ENCODE peak calls at places on chromosomes 5 and 9, in six cellular contexts. B is pancreas, Q is A549, M is tibial nerve, S is lower lobe of right lung, I is body of pancreas. U is an unnamed sample.

GRCh38 chr5:178389796-178390195 is 157.2 kb upstream of the PHYKPL start:
- DNase-seq in I (no peak), B (no peak), M (no peak), S (peak; percentile 38), Q (no peak), U (no peak)

GRCh38 chr9:19471737-19472648 is 63.2 kb downstream of the ACER2 start:
- DNase-seq in B (peak; percentile 54), Q (peak; percentile 79), I (peak; percentile 68), M (no peak), S (peak; percentile 55), U (no peak)

GRCh38 chr5:156522651-156523529 is 195.9 kb downstream of the SGCD start:
- DNase-seq in Q (no peak), B (no peak), I (no peak), S (no peak), M (no peak), U (no peak)

GRCh38 chr5:41527201-41527779 is 16.9 kb upstream of the PLCXD3 start:
- DNase-seq in I (no peak), B (peak; percentile 12), S (no peak), Q (no peak), M (no peak), U (peak; percentile 68)

GRCh38 chr5:104412649-104413240 is 850.2 kb upstream of the NUDT12 start:
- DNase-seq in M (no peak), B (peak; percentile 16), S (no peak), I (peak; percentile 27), Q (peak; percentile 0), U (no peak)

GRCh38 chr9:114282104-114282485 is 40.8 kb upstream of the ORM1 start:
- DNase-seq in Q (no peak), I (no peak), B (no peak), M (no peak), S (peak; percentile 34), U (peak; percentile 31)

GRCh38 chr5:169009171-169009570 is 291.8 kb downstream of the SLIT3 start:
- DNase-seq in I (no peak), M (no peak), S (no peak), Q (peak; percentile 49), B (no peak), U (no peak)

GRCh38 chr5:16540421-16540820 is 74.8 kb upstream of the ZNF622 start:
- DNase-seq in B (no peak), I (no peak), Q (no peak), M (no peak), S (no peak), U (no peak)

GRCh38 chr5:127785098-127785927 is 82.1 kb downstream of the CCDC192 start:
- DNase-seq in B (no peak), M (no peak), I (no peak), Q (no peak), S (no peak), U (no peak)

GRCh38 chr5:6636293-6636692 is 3.1 kb downstream of the SRD5A1 start:
- DNase-seq in Q (no peak), S (peak; percentile 58), B (no peak), M (no peak), I (peak; percentile 13), U (no peak)

GRCh38 chr5:75668988-75669760 is 48.1 kb downstream of the POC5 start:
- DNase-seq in S (no peak), I (peak; percentile 69), Q (peak; percentile 40), M (no peak), B (peak; percentile 49), U (no peak)

GRCh38 chr9:103802068-103802467 is 292.0 kb upstream of the SMC2 start:
- DNase-seq in I (no peak), B (no peak), Q (no peak), S (no peak), M (no peak), U (no peak)

GRCh38 chr9:1051286-1052118 is 1.3 kb downstream of the DMRT2 start:
- DNase-seq in M (peak; percentile 40), S (peak; percentile 64), B (peak; percentile 64), Q (peak; percentile 31), I (peak; percentile 77), U (no peak)

GRCh38 chr9:21684831-21685362 is 117.5 kb upstream of the MTAP start:
- DNase-seq in Q (peak; percentile 43), M (no peak), S (no peak), I (no peak), B (peak; percentile 41), U (peak; percentile 95)

GRCh38 chr9:108831496-108832178 is 24.1 kb downstream of the ACTL7B start:
- DNase-seq in I (no peak), B (no peak), S (no peak), Q (no peak), M (no peak), U (no peak)

GRCh38 chr9:114954986-114955623 is 24.7 kb upstream of the TNFSF8 start:
- DNase-seq in M (no peak), S (no peak), B (no peak), Q (no peak), I (no peak), U (no peak)

GRCh38 chr9:104087894-104088293 is 6.2 kb upstream of the SMC2 start:
- DNase-seq in S (no peak), B (no peak), I (no peak), Q (no peak), M (no peak), U (no peak)

GRCh38 chr9:90296539-90296938 is 346.1 kb downstream of the DIRAS2 start:
- DNase-seq in S (no peak), I (no peak), M (no peak), Q (no peak), B (no peak), U (no peak)

GRCh38 chr5:73759771-73760170 is 133.8 kb downstream of the ARHGEF28 start:
- DNase-seq in Q (no peak), M (no peak), B (no peak), S (no peak), I (peak; percentile 17), U (no peak)

DNA sequence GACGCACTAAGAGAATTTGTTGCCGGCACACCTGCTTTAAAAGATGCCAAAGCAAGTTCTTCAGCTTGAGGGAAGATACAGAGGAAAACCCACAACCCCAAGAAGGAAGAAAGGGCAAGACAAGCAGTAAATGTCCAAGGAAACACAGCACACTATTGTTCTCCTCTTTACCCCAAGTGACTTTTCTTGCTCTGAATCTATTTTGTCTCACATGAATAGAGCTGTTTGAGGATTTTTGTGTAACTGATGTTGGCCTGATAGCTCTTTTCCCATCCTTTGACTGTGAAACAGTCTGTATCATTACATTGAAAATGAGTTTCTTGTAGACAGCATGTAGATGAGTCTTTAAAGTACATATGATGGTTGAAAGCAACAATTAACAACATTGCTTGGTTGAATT is 16.9 kb upstream of the CEP72 start:
- DNase-seq in S (no peak), Q (no peak), I (no peak), M (no peak), B (no peak), U (peak; percentile 1)
- H3K4me1 ChIP-seq in S (no peaks in the 10 kb centered on the region), Q (no peaks in the 10 kb centered on the region), I (no peaks in the 10 kb centered on the region), M (no peaks in the 10 kb centered on the region), B (no peaks in the 10 kb centered on the region), U (no peaks in the 10 kb centered on the region)

DNA sequence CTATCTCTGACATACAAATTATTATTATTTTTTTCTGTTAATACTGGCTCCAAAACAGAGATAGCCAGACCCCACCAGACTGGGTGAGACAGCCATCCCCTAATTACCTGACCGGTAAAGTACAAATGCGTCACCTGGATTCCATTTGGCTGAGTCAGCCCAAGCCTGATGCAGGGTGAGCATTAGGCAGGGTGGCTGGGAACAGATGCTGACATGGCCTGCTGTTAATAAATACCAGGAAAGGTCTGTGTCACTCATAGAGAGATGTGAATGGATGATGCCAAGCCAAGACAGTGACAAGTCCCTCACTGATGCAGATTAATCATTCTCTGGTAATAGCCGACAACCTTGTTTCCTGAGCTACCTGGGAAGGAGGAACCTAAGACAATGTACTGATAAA is 183.5 kb downstream of the TRIM32 start:
- DNase-seq in M (no peak), S (no peak), I (peak; percentile 61), Q (peak; percentile 70), B (peak; percentile 62), U (peak; percentile 91)
- TF ChIP-seq CTCF in M (no peak), S (no peak), I (no peak), Q (no peak), B (no peak), U (no peak)

GRCh38 chr5:141478321-141478945 is 2.7 kb downstream of the PCDHGC3 start:
- DNase-seq in Q (no peak), I (peak; percentile 93), S (peak; percentile 87), M (no peak), B (peak; percentile 83), U (no peak)

GRCh38 chr5:141477169-141477568 is 1.4 kb downstream of the PCDHGC3 start:
- DNase-seq in M (no peak), B (no peak), S (no peak), Q (no peak), I (no peak), U (no peak)

GRCh38 chr5:141475625-141476131 is at the start of gene PCDHGC3:
- DNase-seq in B (peak; percentile 92), I (peak; percentile 95), Q (peak; percentile 95), S (peak; percentile 89), M (peak; percentile 79), U (peak; percentile 95)

GRCh38 chr5:141477815-141478214 is 2.0 kb downstream of the PCDHGC3 start:
- DNase-seq in I (no peak), Q (no peak), S (no peak), B (no peak), M (no peak), U (no peak)

DNA sequence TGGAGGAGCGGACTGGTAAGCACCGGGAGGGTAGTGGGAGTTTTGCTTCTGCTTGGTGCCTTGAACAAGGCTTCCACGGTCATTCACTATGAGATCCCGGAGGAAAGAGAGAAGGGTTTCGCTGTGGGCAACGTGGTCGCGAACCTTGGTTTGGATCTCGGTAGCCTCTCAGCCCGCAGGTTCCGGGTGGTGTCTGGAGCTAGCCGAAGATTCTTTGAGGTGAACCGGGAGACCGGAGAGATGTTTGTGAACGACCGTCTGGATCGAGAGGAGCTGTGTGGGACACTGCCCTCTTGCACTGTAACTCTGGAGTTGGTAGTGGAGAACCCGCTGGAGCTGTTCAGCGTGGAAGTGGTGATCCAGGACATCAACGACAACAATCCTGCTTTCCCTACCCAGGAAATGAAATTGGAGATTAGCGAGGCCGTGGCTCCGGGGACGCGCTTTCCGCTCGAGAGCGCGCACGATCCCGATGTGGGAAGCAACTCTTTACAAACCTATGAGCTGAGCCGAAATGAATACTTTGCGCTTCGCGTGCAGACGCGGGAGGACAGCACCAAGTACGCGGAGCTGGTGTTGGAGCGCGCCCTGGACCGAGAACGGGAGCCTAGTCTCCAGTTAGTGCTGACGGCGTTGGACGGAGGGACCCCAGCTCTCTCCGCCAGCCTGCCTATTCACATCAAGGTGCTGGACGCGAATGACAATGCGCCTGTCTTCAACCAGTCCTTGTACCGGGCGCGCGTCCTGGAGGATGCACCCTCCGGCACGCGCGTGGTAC is 555 bp downstream of the PCDHGC3 start:
- DNase-seq in B (peak; percentile 47), Q (peak; percentile 49), I (peak; percentile 70), S (peak; percentile 61), M (peak; percentile 41), U (no peak)
- H3K4me3 ChIP-seq in B (peak overlapping the region; percentile 52), Q (peak overlapping the region; percentile 55), I (peak overlapping the region; percentile 23), S (peak overlapping the region; percentile 63), M (peak overlapping the region; percentile 29), U (peak overlapping the region; percentile 40)

DNA sequence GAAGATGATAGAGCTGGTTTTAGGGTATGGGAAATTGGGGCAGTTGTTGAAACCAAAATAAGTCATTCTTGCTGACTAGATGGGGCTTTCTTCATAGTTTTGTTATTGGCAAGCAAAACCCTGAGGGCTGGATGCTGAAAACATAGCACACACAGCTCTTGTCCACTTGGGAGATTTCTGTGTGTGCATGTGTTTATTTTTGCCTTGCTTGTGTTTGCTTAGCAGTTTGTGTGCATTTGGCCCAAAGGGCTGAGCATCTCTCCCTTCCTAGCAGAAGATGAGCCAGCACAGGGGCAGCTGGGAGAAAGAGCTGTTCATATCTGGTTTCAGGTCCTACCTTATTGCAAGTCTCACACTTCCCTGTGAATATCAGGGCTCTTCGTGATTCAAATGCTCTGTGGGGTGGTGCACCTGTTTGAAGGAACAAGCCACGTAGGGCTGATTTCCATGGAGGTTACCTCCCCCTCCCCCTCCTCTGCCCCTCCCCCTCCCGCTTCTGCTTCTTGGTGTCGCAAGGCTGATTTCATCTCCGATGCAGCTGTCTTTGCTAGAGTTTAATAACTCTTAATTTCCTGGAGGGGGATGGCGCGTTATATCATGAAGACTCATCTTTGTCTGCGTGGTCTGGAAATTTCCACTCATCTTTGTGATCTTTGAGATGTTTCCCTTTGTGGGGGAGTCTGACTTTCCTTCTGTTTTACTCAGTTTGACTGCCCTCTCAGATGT is 296.5 kb downstream of the ARHGAP26 start:
- DNase-seq in B (no peak), I (peak; percentile 8), S (no peak), Q (no peak), M (no peak), U (no peak)
- H3K4me1 ChIP-seq in B (no peaks in the 10 kb centered on the region), I (no peaks in the 10 kb centered on the region), S (peaks cover 47% of the 10 kb centered on the region), Q (peaks cover 38% of the 10 kb centered on the region), M (peaks cover 56% of the 10 kb centered on the region), U (peaks cover 32% of the 10 kb centered on the region)

U was measured in RWPE2.